ENCODE peak calls at places on chromosomes 3 and 15, in seven cellular contexts. F, Z, V, Y, X, P and N are unnamed samples.

GRCh38 chr15:85583404-85584390 is 203.3 kb downstream of the AKAP13 start:
- DNase-seq in Y (no peak), X (no peak), P (peak; percentile 70), Z (peak; percentile 62), F (peak; percentile 50), V (no peak), N (no peak)

GRCh38 chr3:9349321-9350117 is 13.3 kb upstream of the THUMPD3 start:
- DNase-seq in V (no peak), Z (peak; percentile 58), F (peak; percentile 81), Y (peak; percentile 17), X (no peak), P (peak; percentile 91), N (no peak)

GRCh38 chr3:46628980-46629379 is 16.7 kb downstream of the FAM240A start:
- DNase-seq in X (no peak), Z (no peak), V (no peak), F (no peak), P (no peak), Y (peak; percentile 27), N (no peak)

GRCh38 chr15:44082558-44083151 is 112.4 kb downstream of the FRMD5 start:
- DNase-seq in Z (no peak), V (no peak), X (no peak), F (no peak), Y (no peak), P (peak; percentile 37), N (no peak)

GRCh38 chr15:55588070-55588817 is at the start of gene PYGO1:
- DNase-seq in Z (peak; percentile 58), X (peak; percentile 87), Y (peak; percentile 80), P (peak; percentile 74), F (peak; percentile 34), V (peak; percentile 55), N (peak; percentile 34)

GRCh38 chr15:99436472-99437314 is 129.1 kb upstream of the MEF2A start:
- DNase-seq in P (no peak), V (no peak), Z (no peak), X (no peak), Y (no peak), F (no peak), N (no peak)

GRCh38 chr3:156808025-156808424 is 18.1 kb upstream of the LEKR1 start:
- DNase-seq in F (peak; percentile 35), V (no peak), P (peak; percentile 62), Y (no peak), X (no peak), Z (no peak), N (no peak)

GRCh38 chr3:45078910-45079522 is 52.9 kb downstream of the CLEC3B start:
- DNase-seq in V (no peak), P (no peak), F (peak; percentile 35), Z (no peak), X (no peak), Y (no peak), N (no peak)

GRCh38 chr3:39937315-39937714 is 127.9 kb downstream of the MYRIP start:
- DNase-seq in P (no peak), Y (no peak), Z (no peak), V (no peak), X (no peak), F (no peak), N (no peak)

GRCh38 chr15:33126559-33127290 is 67.8 kb downstream of the FMN1 start:
- DNase-seq in F (peak; percentile 83), Y (peak; percentile 89), P (peak; percentile 93), X (peak; percentile 36), V (no peak), Z (peak; percentile 70), N (peak; percentile 85)
- H2AFZ ChIP-seq in F (peak overlapping the region; percentile 88), Y (no peak overlapping the region), P (peak overlapping the region; percentile 33), X (no peak overlapping the region), V (no peak overlapping the region), Z (no peak overlapping the region), N (peak overlapping the region; percentile 57)

DNA sequence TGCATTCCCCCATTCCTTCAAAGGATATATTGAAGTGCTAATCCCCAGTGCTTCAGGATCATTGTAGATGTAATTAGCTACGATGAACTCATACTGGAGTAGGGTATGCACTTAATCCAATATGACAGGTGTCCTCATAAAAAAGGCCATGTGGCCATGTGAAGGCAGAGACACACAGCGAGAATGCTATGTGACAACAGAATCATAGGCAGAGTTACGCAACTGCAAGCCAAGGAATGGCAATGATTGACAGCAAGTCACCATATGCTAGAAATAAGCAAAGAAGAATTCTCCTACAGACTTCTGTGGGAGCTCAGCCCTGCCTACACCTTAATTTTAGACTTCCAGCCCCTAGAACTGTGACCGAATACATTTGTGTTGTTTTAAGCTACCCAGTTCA is 875.6 kb upstream of the ROBO1 start:
- DNase-seq in V (no peak), X (no peak), P (no peak), Z (no peak), F (no peak), Y (peak; percentile 8), N (no peak)
- H2AFZ ChIP-seq in V (no peak overlapping the region), X (no peak overlapping the region), P (no peak overlapping the region), Z (no peak overlapping the region), F (no peak overlapping the region), Y (no peak overlapping the region), N (no peak overlapping the region)

GRCh38 chr3:31197941-31198340 is 303.5 kb upstream of the GADL1 start:
- DNase-seq in X (no peak), Y (peak; percentile 28), F (peak; percentile 23), V (no peak), P (no peak), Z (no peak), N (no peak)
- H2AFZ ChIP-seq in X (no peak overlapping the region), Y (no peak overlapping the region), F (peak overlapping the region; percentile 23), V (no peak overlapping the region), P (no peak overlapping the region), Z (no peak overlapping the region), N (no peak overlapping the region)

DNA sequence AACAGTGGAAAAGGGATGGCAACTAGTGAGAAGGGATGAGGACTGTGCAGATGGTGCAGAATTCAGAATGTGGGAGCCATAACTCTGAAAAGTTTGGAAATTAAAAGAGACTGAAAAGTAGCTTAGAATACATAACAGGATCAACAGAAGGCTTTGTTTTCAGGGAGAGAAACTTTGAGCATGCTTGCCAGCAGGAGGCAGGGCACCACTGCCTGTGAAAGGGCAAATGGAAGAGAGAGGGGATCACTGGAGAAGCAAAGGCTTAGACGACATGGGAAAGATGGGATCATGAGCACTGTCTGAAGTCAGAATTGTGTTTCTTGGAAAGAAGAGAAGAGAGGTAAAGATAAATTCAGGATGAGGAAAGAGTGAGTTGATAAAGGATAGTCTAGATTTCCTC is 99.6 kb downstream of the ABI3BP start:
- DNase-seq in Z (no peak), F (peak; percentile 32), Y (peak; percentile 22), V (no peak), X (peak; percentile 15), P (peak; percentile 39), N (no peak)
- H2AFZ ChIP-seq in Z (peak overlapping the region; percentile 23), F (no peak overlapping the region), Y (no peak overlapping the region), V (no peak overlapping the region), X (no peak overlapping the region), P (no peak overlapping the region), N (no peak overlapping the region)

GRCh38 chr3:98613616-98614015 is 20.2 kb upstream of the CPOX start:
- DNase-seq in F (no peak), X (no peak), Y (no peak), V (peak; percentile 47), P (peak; percentile 68), Z (no peak), N (no peak)

GRCh38 chr3:98617841-98618240 is 24.4 kb upstream of the CPOX start:
- DNase-seq in X (no peak), F (no peak), V (no peak), Y (no peak), P (no peak), Z (no peak), N (no peak)

GRCh38 chr3:98612996-98613517 is 19.6 kb upstream of the CPOX start:
- DNase-seq in V (peak; percentile 86), Y (no peak), X (no peak), P (no peak), F (peak; percentile 4), Z (no peak), N (no peak)

GRCh38 chr3:98608029-98608428 is 14.6 kb upstream of the CPOX start:
- DNase-seq in V (no peak), X (no peak), Y (no peak), Z (no peak), F (no peak), P (no peak), N (no peak)

DNA sequence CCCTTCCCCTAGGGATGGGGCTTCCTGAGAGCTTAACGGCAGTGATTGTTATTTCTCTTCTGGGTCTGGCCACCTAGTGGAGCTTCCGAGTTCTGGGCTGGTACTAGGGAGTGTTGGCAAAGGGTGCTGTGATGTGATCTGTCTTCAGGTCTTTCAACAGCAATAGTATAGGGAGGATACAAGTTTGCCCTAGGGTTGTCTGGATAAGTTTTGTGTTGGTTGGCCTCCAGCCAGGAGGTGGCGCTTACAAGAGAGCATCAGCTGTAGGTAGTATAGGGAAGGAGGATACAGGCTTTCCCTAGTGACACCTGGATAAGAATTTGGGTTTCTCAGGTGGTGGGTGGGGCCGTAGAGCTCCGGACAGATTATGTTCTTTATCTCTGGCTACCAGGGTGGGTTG is 19.2 kb upstream of the CPOX start:
- DNase-seq in V (peak; percentile 90), X (no peak), F (peak; percentile 48), Y (peak; percentile 20), Z (no peak), P (no peak), N (peak; percentile 32)
- H2AFZ ChIP-seq in V (peak overlapping the region; percentile 84), X (no peak overlapping the region), F (peak overlapping the region; percentile 19), Y (no peak overlapping the region), Z (no peak overlapping the region), P (no peak overlapping the region), N (peak overlapping the region; percentile 47)